ENCODE peak calls at places on chromosome 14, in four cellular contexts. T is GM23248, U is neural progenitor cell, H is mesenchymal stem cell. P is an unnamed sample.

GRCh38 chr14:102088012-102088792 is 1.4 kb upstream of the HSP90AA1 start:
- DNase-seq in U (peak; percentile 48), T (peak; percentile 49), H (peak; percentile 37), P (no peak)

GRCh38 chr14:76381817-76382494 is 6.0 kb downstream of the ESRRB start:
- DNase-seq in T (no peak), H (no peak), U (no peak), P (no peak)

GRCh38 chr14:36319899-36320209 is 583 bp downstream of the MBIP start:
- DNase-seq in U (no peak), H (no peak), T (no peak), P (no peak)

GRCh38 chr14:64775081-64775777 is 71.0 kb downstream of the PLEKHG3 start:
- DNase-seq in T (no peak), U (no peak), H (no peak), P (no peak)

GRCh38 chr14:100533647-100534485 is 53.4 kb downstream of the BEGAIN start:
- DNase-seq in U (no peak), H (no peak), T (peak; percentile 48), P (no peak)

GRCh38 chr14:105074601-105075053 is 9.4 kb upstream of the GPR132 start:
- DNase-seq in H (no peak), T (no peak), U (peak; percentile 80), P (no peak)

GRCh38 chr14:60278350-60278749 is 29.3 kb downstream of the PPM1A start:
- DNase-seq in T (no peak), H (no peak), U (peak; percentile 21), P (no peak)

GRCh38 chr14:80621701-80622100 is 319.8 kb downstream of the CEP128 start:
- DNase-seq in U (no peak), H (peak; percentile 87), T (peak; percentile 75), P (peak; percentile 16)

GRCh38 chr14:68792022-68792829 is 641 bp downstream of the ZFP36L1 start:
- DNase-seq in U (peak; percentile 35), H (no peak), T (peak; percentile 49), P (no peak)

GRCh38 chr14:97796511-97796910 is 999.3 kb downstream of the VRK1 start:
- DNase-seq in H (no peak), T (no peak), U (no peak), P (no peak)

GRCh38 chr14:24710403-24711063 is 76.5 kb upstream of the GZMB start:
- DNase-seq in U (peak; percentile 68), H (peak; percentile 43), T (peak; percentile 67), P (peak; percentile 27)

GRCh38 chr14:68468437-68469207 is 324.2 kb downstream of the ZFP36L1 start:
- DNase-seq in H (peak; percentile 70), T (peak; percentile 81), U (no peak), P (no peak)

GRCh38 chr14:103541944-103542544 is 13.0 kb downstream of the TRMT61A start:
- DNase-seq in T (no peak), H (no peak), U (peak; percentile 65), P (no peak)

GRCh38 chr14:85958069-85958468 is 428.1 kb downstream of the FLRT2 start:
- DNase-seq in H (no peak), T (no peak), U (no peak), P (no peak)

GRCh38 chr14:74495356-74495755 is 1.8 kb downstream of the ISCA2 start:
- DNase-seq in T (no peak), U (no peak), H (peak; percentile 42), P (no peak)

GRCh38 chr14:56648508-56649301 is 69.1 kb downstream of the TMEM260 start:
- DNase-seq in H (no peak), U (peak; percentile 90), T (no peak), P (no peak)

GRCh38 chr14:41605550-41606248 is 977 bp upstream of the LRFN5 start:
- DNase-seq in U (peak; percentile 75), H (peak; percentile 80), T (peak; percentile 55), P (no peak)

GRCh38 chr14:41607966-41608663 is 1.4 kb downstream of the LRFN5 start:
- DNase-seq in T (peak; percentile 45), U (peak; percentile 44), H (peak; percentile 43), P (no peak)

GRCh38 chr14:41606249-41607118 is at the start of gene LRFN5:
- DNase-seq in T (peak; percentile 79), H (peak; percentile 78), U (peak; percentile 67), P (no peak)

GRCh38 chr14:41607119-41607785 is 576 bp downstream of the LRFN5 start:
- DNase-seq in U (peak; percentile 43), H (peak; percentile 68), T (peak; percentile 56), P (no peak)

GRCh38 chr14:41604793-41605534 is 1.7 kb upstream of the LRFN5 start:
- DNase-seq in U (peak; percentile 93), T (peak; percentile 88), H (peak; percentile 92), P (no peak)
- H2AFZ ChIP-seq in U (peak overlapping the region; percentile 96), T (peak overlapping the region; percentile 98), H (peak overlapping the region; percentile 46), P (no peak overlapping the region)

GRCh38 chr14:89351364-89351957 is 65.6 kb downstream of the FOXN3 start:
- DNase-seq in T (peak; percentile 42), H (no peak), U (peak; percentile 22), P (no peak)
- H2AFZ ChIP-seq in T (peak overlapping the region; percentile 92), H (no peak overlapping the region), U (peak overlapping the region; percentile 37), P (no peak overlapping the region)

GRCh38 chr14:88013750-88014349 is 8.9 kb downstream of the GPR65 start:
- DNase-seq in T (peak; percentile 82), H (peak; percentile 73), U (peak; percentile 83), P (peak; percentile 12)
- H2AFZ ChIP-seq in T (peak overlapping the region; percentile 64), H (no peak overlapping the region), U (peak overlapping the region; percentile 90), P (no peak overlapping the region)

GRCh38 chr14:30195946-30196345 is 268.3 kb upstream of the PRKD1 start:
- DNase-seq in U (no peak), H (no peak), T (peak; percentile 17), P (no peak)
- H2AFZ ChIP-seq in U (no peak overlapping the region), H (no peak overlapping the region), T (peak overlapping the region; percentile 2), P (no peak overlapping the region)

P was measured in HCT116.